ENCODE peak calls at places on chromosomes 13 and 19, in ten cellular contexts. One of them, this sample, is unnamed.

GRCh38 chr19:2087621-2088100 is 8.5 kb downstream of the MOB3A start:
- DNase-seq in OCI-LY7: peak; percentile 92
- DNase-seq in activated B cell treated with CpG ODN at 0.5 μM for 24 hours: peak; percentile 73
- DNase-seq in choroid plexus epithelial cell: no peak
- DNase-seq in amygdala: no peak
- DNase-seq in NCI-H1436: no peak
- DNase-seq in A673: no peak
- DNase-seq in aorta: no peak
- DNase-seq in frontal cortex: no peak
- DNase-seq in activated T-cell treated with anti-CD3 and anti-CD28 coated beads, Interleukin-2, amount 50 U/mL, for 1 hour: peak; percentile 45
- DNase-seq in this sample: no peak

GRCh38 chr19:38375748-38376147 is 1.4 kb downstream of the PSMD8 start:
- DNase-seq in OCI-LY7: no peak
- DNase-seq in activated B cell treated with CpG ODN at 0.5 μM for 24 hours: no peak
- DNase-seq in choroid plexus epithelial cell: no peak
- DNase-seq in amygdala: no peak
- DNase-seq in NCI-H1436: no peak
- DNase-seq in A673: no peak
- DNase-seq in aorta: no peak
- DNase-seq in frontal cortex: no peak
- DNase-seq in activated T-cell treated with anti-CD3 and anti-CD28 coated beads, Interleukin-2, amount 50 U/mL, for 1 hour: no peak
- DNase-seq in this sample: peak; percentile 17

GRCh38 chr13:44292545-44292944 is 81.1 kb upstream of the SERP2 start:
- DNase-seq in OCI-LY7: no peak
- DNase-seq in activated B cell treated with CpG ODN at 0.5 μM for 24 hours: no peak
- DNase-seq in choroid plexus epithelial cell: no peak
- DNase-seq in amygdala: no peak
- DNase-seq in NCI-H1436: no peak
- DNase-seq in A673: peak; percentile 19
- DNase-seq in aorta: no peak
- DNase-seq in frontal cortex: no peak
- DNase-seq in activated T-cell treated with anti-CD3 and anti-CD28 coated beads, Interleukin-2, amount 50 U/mL, for 1 hour: no peak
- DNase-seq in this sample: no peak

GRCh38 chr19:44553478-44554171 is 24.1 kb upstream of the CEACAM20 start:
- DNase-seq in OCI-LY7: no peak
- DNase-seq in activated B cell treated with CpG ODN at 0.5 μM for 24 hours: no peak
- DNase-seq in choroid plexus epithelial cell: peak; percentile 26
- DNase-seq in amygdala: no peak
- DNase-seq in NCI-H1436: no peak
- DNase-seq in A673: no peak
- DNase-seq in aorta: no peak
- DNase-seq in frontal cortex: no peak
- DNase-seq in activated T-cell treated with anti-CD3 and anti-CD28 coated beads, Interleukin-2, amount 50 U/mL, for 1 hour: no peak
- DNase-seq in this sample: no peak

GRCh38 chr19:40381321-40381720 is 8.7 kb downstream of the HIPK4 start:
- DNase-seq in OCI-LY7: no peak
- DNase-seq in activated B cell treated with CpG ODN at 0.5 μM for 24 hours: no peak
- DNase-seq in choroid plexus epithelial cell: no peak
- DNase-seq in amygdala: no peak
- DNase-seq in NCI-H1436: no peak
- DNase-seq in A673: no peak
- DNase-seq in aorta: no peak
- DNase-seq in frontal cortex: no peak
- DNase-seq in activated T-cell treated with anti-CD3 and anti-CD28 coated beads, Interleukin-2, amount 50 U/mL, for 1 hour: no peak
- DNase-seq in this sample: no peak

GRCh38 chr19:18995804-18996241 is 37.5 kb downstream of the SUGP2 start:
- DNase-seq in OCI-LY7: peak; percentile 74
- DNase-seq in activated B cell treated with CpG ODN at 0.5 μM for 24 hours: no peak
- DNase-seq in choroid plexus epithelial cell: peak; percentile 94
- DNase-seq in amygdala: peak; percentile 74
- DNase-seq in NCI-H1436: peak; percentile 12
- DNase-seq in A673: peak; percentile 97
- DNase-seq in aorta: peak; percentile 66
- DNase-seq in frontal cortex: peak; percentile 61
- DNase-seq in activated T-cell treated with anti-CD3 and anti-CD28 coated beads, Interleukin-2, amount 50 U/mL, for 1 hour: no peak
- DNase-seq in this sample: peak; percentile 89

GRCh38 chr13:43815204-43815603 is 28.4 kb upstream of the ENOX1 start:
- DNase-seq in OCI-LY7: no peak
- DNase-seq in activated B cell treated with CpG ODN at 0.5 μM for 24 hours: no peak
- DNase-seq in choroid plexus epithelial cell: peak; percentile 72
- DNase-seq in amygdala: no peak
- DNase-seq in NCI-H1436: no peak
- DNase-seq in A673: peak; percentile 27
- DNase-seq in aorta: no peak
- DNase-seq in frontal cortex: no peak
- DNase-seq in activated T-cell treated with anti-CD3 and anti-CD28 coated beads, Interleukin-2, amount 50 U/mL, for 1 hour: no peak
- DNase-seq in this sample: no peak

GRCh38 chr19:13234518-13234917 is 84.3 kb downstream of the IER2 start:
- DNase-seq in OCI-LY7: peak; percentile 74
- DNase-seq in activated B cell treated with CpG ODN at 0.5 μM for 24 hours: peak; percentile 27
- DNase-seq in choroid plexus epithelial cell: no peak
- DNase-seq in amygdala: no peak
- DNase-seq in NCI-H1436: no peak
- DNase-seq in A673: peak; percentile 87
- DNase-seq in aorta: peak; percentile 79
- DNase-seq in frontal cortex: no peak
- DNase-seq in activated T-cell treated with anti-CD3 and anti-CD28 coated beads, Interleukin-2, amount 50 U/mL, for 1 hour: peak; percentile 58
- DNase-seq in this sample: no peak

GRCh38 chr19:47310819-47311218 is 1.2 kb downstream of the C5AR1 start:
- DNase-seq in OCI-LY7: no peak
- DNase-seq in activated B cell treated with CpG ODN at 0.5 μM for 24 hours: no peak
- DNase-seq in choroid plexus epithelial cell: peak; percentile 62
- DNase-seq in amygdala: no peak
- DNase-seq in NCI-H1436: peak; percentile 21
- DNase-seq in A673: peak; percentile 45
- DNase-seq in aorta: peak; percentile 74
- DNase-seq in frontal cortex: no peak
- DNase-seq in activated T-cell treated with anti-CD3 and anti-CD28 coated beads, Interleukin-2, amount 50 U/mL, for 1 hour: no peak
- DNase-seq in this sample: peak; percentile 85

GRCh38 chr13:52701728-52702480 is 37.7 kb downstream of the CNMD start:
- DNase-seq in OCI-LY7: no peak
- DNase-seq in activated B cell treated with CpG ODN at 0.5 μM for 24 hours: no peak
- DNase-seq in choroid plexus epithelial cell: no peak
- DNase-seq in amygdala: no peak
- DNase-seq in NCI-H1436: no peak
- DNase-seq in A673: no peak
- DNase-seq in aorta: no peak
- DNase-seq in frontal cortex: no peak
- DNase-seq in activated T-cell treated with anti-CD3 and anti-CD28 coated beads, Interleukin-2, amount 50 U/mL, for 1 hour: no peak
- DNase-seq in this sample: no peak

GRCh38 chr19:34220472-34221063 is 33.8 kb upstream of the GARRE1 start:
- DNase-seq in OCI-LY7: peak; percentile 73
- DNase-seq in activated B cell treated with CpG ODN at 0.5 μM for 24 hours: peak; percentile 20
- DNase-seq in choroid plexus epithelial cell: peak; percentile 76
- DNase-seq in amygdala: peak; percentile 38
- DNase-seq in NCI-H1436: peak; percentile 63
- DNase-seq in A673: peak; percentile 83
- DNase-seq in aorta: peak; percentile 68
- DNase-seq in frontal cortex: no peak
- DNase-seq in activated T-cell treated with anti-CD3 and anti-CD28 coated beads, Interleukin-2, amount 50 U/mL, for 1 hour: peak; percentile 42
- DNase-seq in this sample: peak; percentile 51

GRCh38 chr13:39364797-39365468 is 238.1 kb downstream of the LHFPL6 start:
- DNase-seq in OCI-LY7: no peak
- DNase-seq in activated B cell treated with CpG ODN at 0.5 μM for 24 hours: no peak
- DNase-seq in choroid plexus epithelial cell: peak; percentile 57
- DNase-seq in amygdala: no peak
- DNase-seq in NCI-H1436: no peak
- DNase-seq in A673: no peak
- DNase-seq in aorta: no peak
- DNase-seq in frontal cortex: no peak
- DNase-seq in activated T-cell treated with anti-CD3 and anti-CD28 coated beads, Interleukin-2, amount 50 U/mL, for 1 hour: no peak
- DNase-seq in this sample: peak; percentile 13

GRCh38 chr13:33251131-33251629 is 34.4 kb downstream of the STARD13 start:
- DNase-seq in OCI-LY7: no peak
- DNase-seq in activated B cell treated with CpG ODN at 0.5 μM for 24 hours: no peak
- DNase-seq in choroid plexus epithelial cell: peak; percentile 97
- DNase-seq in amygdala: no peak
- DNase-seq in NCI-H1436: no peak
- DNase-seq in A673: peak; percentile 79
- DNase-seq in aorta: peak; percentile 48
- DNase-seq in frontal cortex: no peak
- DNase-seq in activated T-cell treated with anti-CD3 and anti-CD28 coated beads, Interleukin-2, amount 50 U/mL, for 1 hour: no peak
- DNase-seq in this sample: peak; percentile 95

GRCh38 chr13:95624020-95624419 is 20.5 kb downstream of the DZIP1 start:
- DNase-seq in OCI-LY7: peak; percentile 38
- DNase-seq in activated B cell treated with CpG ODN at 0.5 μM for 24 hours: no peak
- DNase-seq in choroid plexus epithelial cell: peak; percentile 82
- DNase-seq in amygdala: no peak
- DNase-seq in NCI-H1436: peak; percentile 46
- DNase-seq in A673: peak; percentile 68
- DNase-seq in aorta: no peak
- DNase-seq in frontal cortex: peak; percentile 25
- DNase-seq in activated T-cell treated with anti-CD3 and anti-CD28 coated beads, Interleukin-2, amount 50 U/mL, for 1 hour: no peak
- DNase-seq in this sample: peak; percentile 58

GRCh38 chr19:41166888-41167804 is 25.9 kb upstream of the CYP2S1 start:
- DNase-seq in OCI-LY7: no peak
- DNase-seq in activated B cell treated with CpG ODN at 0.5 μM for 24 hours: no peak
- DNase-seq in choroid plexus epithelial cell: no peak
- DNase-seq in amygdala: no peak
- DNase-seq in NCI-H1436: no peak
- DNase-seq in A673: no peak
- DNase-seq in aorta: no peak
- DNase-seq in frontal cortex: no peak
- DNase-seq in activated T-cell treated with anti-CD3 and anti-CD28 coated beads, Interleukin-2, amount 50 U/mL, for 1 hour: no peak
- DNase-seq in this sample: no peak

GRCh38 chr13:100443278-100443997 is 145.2 kb downstream of the GGACT start:
- DNase-seq in OCI-LY7: no peak
- DNase-seq in activated B cell treated with CpG ODN at 0.5 μM for 24 hours: no peak
- DNase-seq in choroid plexus epithelial cell: no peak
- DNase-seq in amygdala: no peak
- DNase-seq in NCI-H1436: no peak
- DNase-seq in A673: no peak
- DNase-seq in aorta: no peak
- DNase-seq in frontal cortex: no peak
- DNase-seq in activated T-cell treated with anti-CD3 and anti-CD28 coated beads, Interleukin-2, amount 50 U/mL, for 1 hour: no peak
- DNase-seq in this sample: no peak

GRCh38 chr13:110714798-110715394 is 1.4 kb downstream of the ING1 start:
- DNase-seq in OCI-LY7: peak; percentile 39
- DNase-seq in activated B cell treated with CpG ODN at 0.5 μM for 24 hours: peak; percentile 58
- DNase-seq in choroid plexus epithelial cell: peak; percentile 58
- DNase-seq in amygdala: no peak
- DNase-seq in NCI-H1436: peak; percentile 41
- DNase-seq in A673: peak; percentile 57
- DNase-seq in aorta: peak; percentile 76
- DNase-seq in frontal cortex: peak; percentile 39
- DNase-seq in activated T-cell treated with anti-CD3 and anti-CD28 coated beads, Interleukin-2, amount 50 U/mL, for 1 hour: no peak
- DNase-seq in this sample: peak; percentile 48

GRCh38 chr19:3056454-3057016 is 5.8 kb downstream of the TLE5 start:
- DNase-seq in OCI-LY7: no peak
- DNase-seq in activated B cell treated with CpG ODN at 0.5 μM for 24 hours: no peak
- DNase-seq in choroid plexus epithelial cell: no peak
- DNase-seq in amygdala: no peak
- DNase-seq in NCI-H1436: no peak
- DNase-seq in A673: no peak
- DNase-seq in aorta: peak; percentile 41
- DNase-seq in frontal cortex: no peak
- DNase-seq in activated T-cell treated with anti-CD3 and anti-CD28 coated beads, Interleukin-2, amount 50 U/mL, for 1 hour: no peak
- DNase-seq in this sample: no peak

GRCh38 chr13:75258159-75258782 is 223.7 kb downstream of the TBC1D4 start:
- DNase-seq in OCI-LY7: peak; percentile 16
- DNase-seq in activated B cell treated with CpG ODN at 0.5 μM for 24 hours: no peak
- DNase-seq in choroid plexus epithelial cell: peak; percentile 81
- DNase-seq in amygdala: peak; percentile 5
- DNase-seq in NCI-H1436: peak; percentile 8
- DNase-seq in A673: peak; percentile 55
- DNase-seq in aorta: no peak
- DNase-seq in frontal cortex: no peak
- DNase-seq in activated T-cell treated with anti-CD3 and anti-CD28 coated beads, Interleukin-2, amount 50 U/mL, for 1 hour: no peak
- DNase-seq in this sample: peak; percentile 27

GRCh38 chr13:50599046-50599445 is 244.4 kb downstream of the DLEU7 start:
- DNase-seq in OCI-LY7: peak; percentile 64
- DNase-seq in activated B cell treated with CpG ODN at 0.5 μM for 24 hours: no peak
- DNase-seq in choroid plexus epithelial cell: no peak
- DNase-seq in amygdala: no peak
- DNase-seq in NCI-H1436: no peak
- DNase-seq in A673: no peak
- DNase-seq in aorta: no peak
- DNase-seq in frontal cortex: no peak
- DNase-seq in activated T-cell treated with anti-CD3 and anti-CD28 coated beads, Interleukin-2, amount 50 U/mL, for 1 hour: no peak
- DNase-seq in this sample: no peak

GRCh38 chr19:49422407-49423277 is 599 bp downstream of the PTH2 start:
- DNase-seq in OCI-LY7: no peak
- DNase-seq in activated B cell treated with CpG ODN at 0.5 μM for 24 hours: no peak
- DNase-seq in choroid plexus epithelial cell: peak; percentile 20
- DNase-seq in amygdala: no peak
- DNase-seq in NCI-H1436: peak; percentile 77
- DNase-seq in A673: peak; percentile 59
- DNase-seq in aorta: no peak
- DNase-seq in frontal cortex: no peak
- DNase-seq in activated T-cell treated with anti-CD3 and anti-CD28 coated beads, Interleukin-2, amount 50 U/mL, for 1 hour: peak; percentile 58
- DNase-seq in this sample: no peak

This sample was measured in fibroblast of gingiva.